ENCODE peak calls at places on chromosomes 1 and 21, in four cellular contexts. F is body of pancreas, Y is left ventricle myocardium inferior, N is GM20000. S is an unnamed sample.

GRCh38 chr1:244665771-244666217 is 12.9 kb downstream of the DESI2 start:
- DNase-seq in Y (no peak), N (peak), F (no peak), S (peak)

GRCh38 chr1:904271-904950 is 19.3 kb upstream of the SAMD11 start:
- DNase-seq in N (peak), F (peak), Y (peak), S (no peak)

GRCh38 chr1:87045757-87046422 is 131.5 kb downstream of the HS2ST1 start:
- DNase-seq in Y (no peak), F (no peak), N (no peak), S (no peak)

GRCh38 chr1:9293512-9294439 is 1.1 kb downstream of the SPSB1 start:
- DNase-seq in F (peak), Y (peak), N (no peak), S (no peak)

GRCh38 chr1:190579517-190580193 is 102.0 kb upstream of the BRINP3 start:
- DNase-seq in N (no peak), Y (no peak), F (no peak), S (peak)

GRCh38 chr1:243526180-243526579 is 270.3 kb downstream of the SDCCAG8 start:
- DNase-seq in N (no peak), Y (no peak), F (no peak), S (no peak)

GRCh38 chr1:197619008-197619640 is 156.2 kb downstream of the DENND1B start:
- DNase-seq in N (no peak), F (no peak), Y (no peak), S (peak)

GRCh38 chr1:2088434-2088833 is 38.2 kb downstream of the PRKCZ start:
- DNase-seq in N (no peak), F (no peak), Y (no peak), S (peak)

GRCh38 chr1:30028939-30029338 is 694.4 kb downstream of the MATN1 start:
- DNase-seq in Y (no peak), F (no peak), N (no peak), S (no peak)

GRCh38 chr21:29704719-29705118 is 235.1 kb downstream of the GRIK1 start:
- DNase-seq in N (no peak), Y (no peak), F (no peak), S (no peak)

GRCh38 chr1:177780096-177780700 is 189.7 kb downstream of the SEC16B start:
- DNase-seq in Y (no peak), F (peak), N (peak), S (peak)

S was measured in A172.